ENCODE peak calls at places on chromosomes 2 and 18, in four cellular contexts. One of them, this sample, is unnamed.
A peak's percentile ranks its signal among the peaks of the same experiment; 100 is the strongest.

GRCh38 chr2:82993631-82994030 is 1465.4 kb downstream of the SUCLG1 start:
- DNase-seq in GM19239: no peak
- DNase-seq in fibroblast of the aortic adventitia: no peak
- DNase-seq in NCI-H69: no peak
- DNase-seq in this sample: peak; percentile 23

GRCh38 chr2:205772983-205773382 is 90.7 kb downstream of the NRP2 start:
- DNase-seq in fibroblast of the aortic adventitia: no peak
- DNase-seq in GM19239: no peak
- DNase-seq in NCI-H69: peak; percentile 60
- DNase-seq in this sample: no peak

GRCh38 chr18:44036500-44036899 is 644.2 kb upstream of the SETBP1 start:
- DNase-seq in NCI-H69: peak; percentile 89
- DNase-seq in fibroblast of the aortic adventitia: no peak
- DNase-seq in GM19239: no peak
- DNase-seq in this sample: peak; percentile 4

GRCh38 chr2:232264081-232264480 is 114.5 kb upstream of the ALPP start:
- DNase-seq in fibroblast of the aortic adventitia: no peak
- DNase-seq in GM19239: no peak
- DNase-seq in NCI-H69: no peak
- DNase-seq in this sample: no peak

GRCh38 chr2:65662654-65663432 is 230.4 kb upstream of the SPRED2 start:
- DNase-seq in GM19239: no peak
- DNase-seq in NCI-H69: no peak
- DNase-seq in fibroblast of the aortic adventitia: peak; percentile 51
- DNase-seq in this sample: peak; percentile 93

GRCh38 chr18:49920731-49921130 is 107.4 kb upstream of the ACAA2 start:
- DNase-seq in NCI-H69: no peak
- DNase-seq in fibroblast of the aortic adventitia: no peak
- DNase-seq in GM19239: no peak
- DNase-seq in this sample: no peak

GRCh38 chr2:211085056-211085680 is 528.8 kb downstream of the CPS1 start:
- DNase-seq in NCI-H69: peak; percentile 66
- DNase-seq in fibroblast of the aortic adventitia: peak; percentile 70
- DNase-seq in GM19239: peak; percentile 2
- DNase-seq in this sample: peak; percentile 37

GRCh38 chr2:48946444-48947048 is 191.0 kb upstream of the LHCGR start:
- DNase-seq in GM19239: peak; percentile 59
- DNase-seq in fibroblast of the aortic adventitia: peak; percentile 42
- DNase-seq in NCI-H69: peak; percentile 42
- DNase-seq in this sample: peak; percentile 53

GRCh38 chr2:25939257-25939668 is 43.0 kb downstream of the KIF3C start:
- DNase-seq in fibroblast of the aortic adventitia: no peak
- DNase-seq in GM19239: no peak
- DNase-seq in NCI-H69: no peak
- DNase-seq in this sample: peak; percentile 23

GRCh38 chr2:133303150-133303549 is 265.1 kb downstream of the NCKAP5 start:
- DNase-seq in fibroblast of the aortic adventitia: peak; percentile 16
- DNase-seq in NCI-H69: no peak
- DNase-seq in GM19239: no peak
- DNase-seq in this sample: peak; percentile 66

GRCh38 chr18:72848534-72849237 is 19.1 kb downstream of the NETO1 start:
- DNase-seq in GM19239: no peak
- DNase-seq in NCI-H69: no peak
- DNase-seq in fibroblast of the aortic adventitia: no peak
- DNase-seq in this sample: no peak

GRCh38 chr2:209757200-209757599 is 14.4 kb upstream of the UNC80 start:
- DNase-seq in fibroblast of the aortic adventitia: no peak
- DNase-seq in NCI-H69: no peak
- DNase-seq in GM19239: no peak
- DNase-seq in this sample: no peak

GRCh38 chr2:226665306-226665831 is 134.3 kb downstream of the IRS1 start:
- DNase-seq in NCI-H69: no peak
- DNase-seq in fibroblast of the aortic adventitia: no peak
- DNase-seq in GM19239: no peak
- DNase-seq in this sample: no peak

GRCh38 chr18:10245517-10246175 is 208.8 kb upstream of the APCDD1 start:
- DNase-seq in GM19239: no peak
- DNase-seq in NCI-H69: no peak
- DNase-seq in fibroblast of the aortic adventitia: no peak
- DNase-seq in this sample: no peak

GRCh38 chr2:26982102-26982742 is 11.8 kb downstream of the MAPRE3 start:
- DNase-seq in fibroblast of the aortic adventitia: peak; percentile 48
- DNase-seq in GM19239: no peak
- DNase-seq in NCI-H69: peak; percentile 96
- DNase-seq in this sample: peak; percentile 40

GRCh38 chr2:65015731-65016130 is 26.5 kb downstream of the SLC1A4 start:
- DNase-seq in fibroblast of the aortic adventitia: no peak
- DNase-seq in GM19239: no peak
- DNase-seq in NCI-H69: no peak
- DNase-seq in this sample: no peak

GRCh38 chr2:119029297-119029696 is 87.3 kb downstream of the MARCO start:
- DNase-seq in GM19239: no peak
- DNase-seq in fibroblast of the aortic adventitia: no peak
- DNase-seq in NCI-H69: no peak
- DNase-seq in this sample: no peak

GRCh38 chr2:151707857-151708256 is 26.4 kb downstream of the NEB start:
- DNase-seq in fibroblast of the aortic adventitia: no peak
- DNase-seq in NCI-H69: no peak
- DNase-seq in GM19239: no peak
- DNase-seq in this sample: no peak

GRCh38 chr2:64731306-64731654 is 77.6 kb upstream of the SERTAD2 start:
- DNase-seq in GM19239: no peak
- DNase-seq in fibroblast of the aortic adventitia: no peak
- DNase-seq in NCI-H69: no peak
- DNase-seq in this sample: no peak

This sample was measured in amniotic epithelial cell.